ENCODE peak calls at places on chromosomes 4 and X, in four cellular contexts. K is BE2C, F is stomach, A is lower lobe of right lung. E is an unnamed sample. For H3K4me1, the result is how much of the 10 kb centered on the place peaks cover.

GRCh38 chrX:18574591-18574990 is 97.3 kb downstream of the RS1 start:
- DNase-seq in K (no peak), F (no peak), A (no peak), E (no peak)

GRCh38 chrX:140503230-140503585 is 1.7 kb downstream of the SOX3 start:
- DNase-seq in F (no peak), A (no peak), K (no peak), E (no peak)

GRCh38 chrX:41759817-41760216 is 35.8 kb downstream of the GPR82 start:
- DNase-seq in A (no peak), F (no peak), K (no peak), E (no peak)

GRCh38 chr4:113593400-113594230 is 167.9 kb downstream of the CAMK2D start:
- DNase-seq in F (no peak), K (no peak), A (no peak), E (no peak)

GRCh38 chr4:72076562-72076961 is 44.8 kb downstream of the NPFFR2 start:
- DNase-seq in A (no peak), F (no peak), K (no peak), E (no peak)

GRCh38 chrX:153696100-153696499 is 8.4 kb downstream of the SLC6A8 start:
- DNase-seq in K (no peak), A (no peak), F (no peak), E (no peak)

GRCh38 chr4:54359919-54360650 is 131.0 kb downstream of the PDGFRA start:
- DNase-seq in K (no peak), A (no peak), F (no peak), E (no peak)

GRCh38 chrX:108361316-108361715 is 76.9 kb downstream of the COL4A6 start:
- DNase-seq in K (no peak), A (no peak), F (no peak), E (no peak)

GRCh38 chr4:20333141-20333690 is 81.5 kb downstream of the SLIT2 start:
- DNase-seq in A (no peak), F (no peak), K (no peak), E (no peak)

GRCh38 chr4:119081542-119081859 is 54.1 kb upstream of the MYOZ2 start:
- DNase-seq in F (no peak), A (no peak), K (no peak), E (no peak)

GRCh38 chr4:119082661-119083060 is 53.0 kb upstream of the MYOZ2 start:
- DNase-seq in A (no peak), K (no peak), F (no peak), E (no peak)

GRCh38 chr4:119087121-119087520 is 48.5 kb upstream of the MYOZ2 start:
- DNase-seq in A (no peak), F (no peak), K (no peak), E (no peak)

GRCh38 chr4:119081943-119082342 is 53.7 kb upstream of the MYOZ2 start:
- DNase-seq in A (peak), F (no peak), K (no peak), E (no peak)

DNA sequence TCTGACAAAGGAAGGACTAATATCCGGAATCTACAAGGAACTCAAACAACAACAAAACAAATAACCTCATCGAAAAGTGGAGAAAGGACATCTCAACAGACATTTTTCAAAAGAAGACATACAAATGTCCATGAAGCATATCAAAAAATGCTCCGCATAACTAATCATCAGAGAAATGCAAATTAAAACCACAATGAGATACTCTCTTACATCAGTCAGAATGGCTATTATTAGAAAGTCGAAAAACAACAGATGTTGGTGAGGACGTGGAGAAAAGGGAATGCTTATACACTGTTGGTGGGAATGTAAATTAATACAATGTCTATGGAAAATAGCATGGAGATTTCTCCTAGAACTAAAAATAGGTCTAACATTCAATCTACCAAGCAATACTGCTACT is 51.1 kb upstream of the MYOZ2 start:
- DNase-seq in F (no peak), A (no peak), K (no peak), E (no peak)
- H3K4me1 ChIP-seq in F (under half), A (under half), K (under half), E (under half)

GRCh38 chrX:104254442-104255115 is at the start of gene ESX1:
- DNase-seq in A (no peak), K (no peak), F (no peak), E (no peak)
- H3K4me3 ChIP-seq in A (no peak), K (no peak), F (no peak), E (no peak)

GRCh38 chr4:42458686-42459085 is 61.4 kb downstream of the SHISA3 start:
- DNase-seq in F (no peak), A (no peak), K (no peak), E (no peak)

GRCh38 chr4:42452823-42453222 is 55.5 kb downstream of the SHISA3 start:
- DNase-seq in F (no peak), K (no peak), A (no peak), E (no peak)

GRCh38 chr4:42454755-42455154 is 57.5 kb downstream of the SHISA3 start:
- DNase-seq in K (no peak), F (no peak), A (no peak), E (no peak)

GRCh38 chr4:42453612-42454011 is 56.3 kb downstream of the SHISA3 start:
- DNase-seq in K (no peak), F (no peak), A (no peak), E (no peak)
- H3K4me1 ChIP-seq in K (under half), F (under half), A (under half), E (under half)

DNA sequence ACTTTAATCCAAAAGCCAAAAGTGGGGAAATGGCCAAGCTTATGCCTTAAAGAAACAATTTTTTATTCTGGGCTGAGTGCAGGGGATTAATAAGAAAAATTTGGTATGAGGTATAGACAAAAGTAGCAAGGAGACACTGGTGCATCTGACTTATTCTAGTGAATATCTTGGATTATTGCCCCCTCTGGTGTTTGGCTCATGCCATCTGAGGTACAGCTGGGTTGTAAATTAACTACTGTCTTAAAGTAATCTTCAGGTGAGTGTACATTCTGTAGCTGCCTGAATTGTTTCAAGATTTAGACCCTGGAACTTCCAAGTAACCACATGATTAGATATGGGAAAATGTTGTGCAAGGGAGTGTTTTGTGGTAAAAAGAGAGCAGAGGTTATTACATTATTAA is 988.7 kb downstream of the FAM133A start:
- DNase-seq in A (no peak), F (no peak), K (no peak), E (no peak)
- H3K4me3 ChIP-seq in A (no peak), F (no peak), K (no peak), E (no peak)

DNA sequence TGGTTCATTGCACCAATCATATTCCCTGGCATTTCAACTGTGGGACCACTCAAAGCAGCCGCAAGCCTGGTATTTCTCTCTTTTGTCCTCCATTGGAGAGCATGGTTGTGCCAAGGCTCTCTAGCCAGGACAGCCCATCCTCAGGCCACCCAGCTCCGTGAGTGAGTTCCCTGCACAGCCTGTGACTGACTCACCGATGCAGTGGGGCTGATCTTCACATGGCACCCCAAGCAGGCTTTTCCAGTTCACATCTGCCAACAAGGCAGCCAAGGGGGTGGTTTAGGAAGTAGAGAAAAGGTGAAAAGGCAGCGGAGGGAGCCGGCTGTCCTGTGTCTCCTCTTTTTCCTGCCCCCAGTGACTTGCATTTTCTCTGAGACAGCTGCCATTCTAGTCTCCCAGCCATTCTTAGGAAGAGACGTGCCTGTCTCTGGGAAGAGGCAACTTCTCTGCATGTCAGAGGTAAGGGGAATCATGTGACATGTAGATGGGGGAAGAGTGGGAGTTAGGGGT is 69.2 kb downstream of the MID1IP1 start:
- DNase-seq in A (peak), K (no peak), F (no peak), E (no peak)
- H3K4me1 ChIP-seq in A (under half), K (under half), F (under half), E (under half)